ENCODE peak calls at places on chromosome 22, in four cellular contexts. X is spleen, D is cardiac muscle cell, B is NCI-H69. A is an unnamed sample.

GRCh38 chr22:47352920-47353700 is 590.7 kb downstream of the TBC1D22A start:
- DNase-seq in B (no peak), D (no peak), X (peak), A (no peak)

GRCh38 chr22:24289781-24290181 is 19.1 kb downstream of the SPECC1L start:
- DNase-seq in D (no peak), X (no peak), B (peak), A (no peak)

GRCh38 chr22:25706197-25706596 is 35.8 kb upstream of the MYO18B start:
- DNase-seq in D (no peak), B (no peak), X (no peak), A (no peak)

GRCh38 chr22:32990187-32990586 is 68.0 kb downstream of the SYN3 start:
- DNase-seq in B (no peak), X (no peak), D (no peak), A (no peak)

GRCh38 chr22:38850941-38851849 is 7.4 kb upstream of the NPTXR start:
- DNase-seq in X (no peak), B (no peak), D (no peak), A (no peak)

GRCh38 chr22:48402591-48403031 is 1425.1 kb downstream of the BRD1 start:
- DNase-seq in X (no peak), D (no peak), B (no peak), A (no peak)

GRCh38 chr22:17077255-17077654 is 7.5 kb upstream of the IL17RA start:
- DNase-seq in X (no peak), D (no peak), B (peak), A (peak)

GRCh38 chr22:29326481-29326880 is 11.0 kb upstream of the RASL10A start:
- DNase-seq in B (no peak), D (no peak), X (no peak), A (no peak)

GRCh38 chr22:24975813-24976341 is 23.4 kb downstream of the KIAA1671 start:
- DNase-seq in D (no peak), B (peak), X (no peak), A (no peak)

GRCh38 chr22:26658671-26659478 is 1.5 kb downstream of the MIAT start:
- DNase-seq in B (peak), X (peak), D (no peak), A (peak)

A was measured in GM04504.